ENCODE peak calls at places on chromosomes 5 and 9, in nine cellular contexts. I is Peyer's patch, R is breast epithelium, B is suprapubic skin, N is spleen, Q is ovary, D is H1, Z is right lobe of liver, T is endothelial cell of umbilical vein. G is an unnamed sample.

GRCh38 chr5:149603210-149603609 is 21.9 kb downstream of the ARHGEF37 start:
- DNase-seq in I (no peak), N (no peak), R (no peak), B (no peak), T (no peak), Z (no peak), D (no peak), Q (no peak), G (no peak)

GRCh38 chr9:93501406-93501805 is 48.0 kb upstream of the FAM120AOS start:
- DNase-seq in Q (no peak), Z (no peak), I (no peak), B (no peak), R (no peak), N (no peak), D (no peak), T (peak), G (no peak)

GRCh38 chr5:170720179-170720578 is 63.3 kb upstream of the GABRP start:
- DNase-seq in B (no peak), D (no peak), Q (no peak), I (no peak), N (no peak), T (no peak), R (no peak), Z (no peak), G (no peak)

GRCh38 chr9:130638278-130639118 is 25.9 kb upstream of the PRDM12 start:
- DNase-seq in B (no peak), D (no peak), Z (no peak), Q (no peak), I (no peak), N (peak), T (no peak), R (no peak), G (no peak)

GRCh38 chr9:72898784-72899733 is 53.8 kb downstream of the ALDH1A1 start:
- DNase-seq in B (no peak), D (no peak), R (no peak), T (no peak), Z (no peak), Q (no peak), I (no peak), N (no peak), G (no peak)

GRCh38 chr9:90142580-90142979 is 500.0 kb downstream of the DIRAS2 start:
- DNase-seq in R (no peak), I (peak), N (no peak), B (no peak), D (no peak), T (peak), Z (peak), Q (no peak), G (no peak)

GRCh38 chr9:136588663-136589464 is 43.0 kb upstream of the NOTCH1 start:
- DNase-seq in R (no peak), N (no peak), D (no peak), B (no peak), Q (no peak), Z (no peak), I (no peak), T (no peak), G (no peak)

GRCh38 chr5:73655521-73656160 is 29.6 kb downstream of the ARHGEF28 start:
- DNase-seq in B (no peak), R (no peak), Z (no peak), I (no peak), T (no peak), N (no peak), Q (no peak), D (no peak), G (no peak)

GRCh38 chr5:50441479-50441815 is 359 bp upstream of the EMB start:
- DNase-seq in N (no peak), D (no peak), T (no peak), I (no peak), Q (no peak), Z (no peak), B (no peak), R (no peak), G (no peak)

GRCh38 chr9:73714294-73714693 is 562.6 kb downstream of the ANXA1 start:
- DNase-seq in Z (no peak), B (no peak), N (no peak), R (no peak), T (no peak), I (no peak), Q (no peak), D (no peak), G (no peak)

GRCh38 chr9:91978739-91979414 is 28.8 kb upstream of the ROR2 start:
- DNase-seq in I (no peak), R (no peak), Z (no peak), B (no peak), Q (no peak), T (peak), D (no peak), N (no peak), G (no peak)

GRCh38 chr9:95458666-95459065 is 58.1 kb downstream of the PTCH1 start:
- DNase-seq in N (no peak), R (no peak), T (peak), I (no peak), B (no peak), D (no peak), Q (no peak), Z (no peak), G (no peak)

GRCh38 chr9:105993051-105993854 is 298.9 kb downstream of the TMEM38B start:
- DNase-seq in Q (no peak), D (no peak), N (no peak), Z (no peak), T (no peak), R (no peak), B (no peak), I (no peak), G (no peak)

GRCh38 chr9:127724012-127724411 is 8.1 kb downstream of the TTC16 start:
- DNase-seq in B (no peak), N (no peak), Z (no peak), T (no peak), R (no peak), D (no peak), I (no peak), Q (peak), G (no peak)

GRCh38 chr9:133127340-133127981 is 6.4 kb upstream of the RALGDS start:
- DNase-seq in T (no peak), I (no peak), B (no peak), N (no peak), R (peak), Z (peak), D (no peak), Q (no peak), G (no peak)

GRCh38 chr5:81971086-81971693 is 633 bp upstream of the ATG10 start:
- DNase-seq in I (no peak), B (no peak), D (no peak), T (no peak), R (no peak), N (no peak), Z (no peak), Q (no peak), G (no peak)

GRCh38 chr9:87818308-87818707 is 64.4 kb upstream of the SPATA31E1 start:
- DNase-seq in B (no peak), Z (no peak), N (no peak), T (no peak), Q (no peak), I (no peak), D (no peak), R (no peak), G (no peak)

GRCh38 chr9:133657120-133657661 is 21.0 kb downstream of the DBH start:
- DNase-seq in B (no peak), Q (no peak), N (no peak), Z (no peak), R (no peak), D (no peak), T (no peak), I (no peak), G (no peak)

GRCh38 chr5:124456244-124456643 is 290.2 kb downstream of the ZNF608 start:
- DNase-seq in D (no peak), Z (no peak), N (no peak), T (no peak), R (no peak), I (no peak), B (no peak), Q (no peak), G (no peak)

GRCh38 chr9:69322256-69322655 is 2.8 kb upstream of the ENTREP1 start:
- DNase-seq in B (no peak), N (no peak), D (no peak), Q (no peak), R (no peak), T (no peak), I (no peak), Z (no peak), G (no peak)

GRCh38 chr9:16136961-16137360 is 584.1 kb downstream of the CCDC171 start:
- DNase-seq in N (no peak), I (no peak), D (no peak), Q (no peak), T (no peak), R (no peak), B (no peak), Z (no peak), G (no peak)

GRCh38 chr5:80002677-80003076 is 11.6 kb upstream of the MTX3 start:
- DNase-seq in I (no peak), Q (no peak), B (no peak), D (no peak), Z (no peak), T (no peak), N (no peak), R (no peak), G (no peak)

GRCh38 chr5:154767537-154767936 is 12.4 kb downstream of the LARP1 start:
- DNase-seq in B (no peak), I (no peak), T (no peak), D (no peak), N (no peak), Z (no peak), Q (no peak), R (no peak), G (no peak)

GRCh38 chr5:154764967-154765366 is 9.8 kb downstream of the LARP1 start:
- DNase-seq in B (no peak), I (no peak), R (no peak), Q (no peak), D (no peak), Z (no peak), N (no peak), T (no peak), G (no peak)

GRCh38 chr5:154768207-154768606 is 13.0 kb downstream of the LARP1 start:
- DNase-seq in R (no peak), I (no peak), D (no peak), N (no peak), Z (no peak), Q (no peak), T (no peak), B (no peak), G (no peak)

GRCh38 chr5:154766558-154767281 is 11.5 kb downstream of the LARP1 start:
- DNase-seq in I (no peak), D (no peak), Z (no peak), B (no peak), R (no peak), N (no peak), T (no peak), Q (no peak), G (no peak)

DNA sequence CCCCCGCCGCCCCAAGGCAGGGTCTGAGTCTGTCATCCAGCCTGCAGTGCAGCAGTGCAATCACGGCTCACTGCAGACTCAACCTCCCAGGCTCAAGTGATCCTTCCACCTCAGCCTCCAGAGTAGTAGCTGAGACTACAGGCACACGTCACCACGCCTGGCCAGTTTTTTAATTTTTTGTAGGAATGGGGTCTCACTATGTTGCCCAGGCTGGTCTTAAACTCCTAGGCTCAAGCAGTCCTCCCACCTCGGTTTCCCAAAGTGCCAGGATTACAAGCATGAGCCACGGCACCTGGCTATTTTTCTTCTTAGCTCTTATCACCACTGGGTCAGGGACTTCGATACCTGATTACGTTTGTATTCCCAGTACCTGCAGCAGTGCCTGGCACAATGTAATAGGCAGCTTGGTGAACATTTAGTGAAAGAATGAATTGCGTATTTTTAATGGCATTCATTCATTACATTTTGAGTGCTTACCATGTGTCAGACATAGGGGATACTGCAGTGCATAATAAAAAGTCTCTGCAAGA is 10.3 kb downstream of the LARP1 start:
- DNase-seq in B (no peak), T (no peak), N (no peak), R (no peak), Q (no peak), Z (no peak), D (no peak), I (no peak), G (no peak)
- TF ChIP-seq POLR2A in B (no peak), T (no peak), N (no peak), R (no peak), Q (no peak), Z (no peak), D (no peak), I (no peak), G (no peak)

GRCh38 chr5:36298546-36298945 is 3.2 kb downstream of the RANBP3L start:
- DNase-seq in I (no peak), Q (no peak), R (no peak), D (no peak), N (no peak), B (no peak), Z (no peak), T (no peak), G (no peak)

GRCh38 chr5:36300927-36301540 is 668 bp downstream of the RANBP3L start:
- DNase-seq in T (no peak), D (no peak), I (no peak), B (no peak), Q (no peak), R (no peak), N (no peak), Z (peak), G (no peak)

GRCh38 chr5:36304095-36304494 is 2.4 kb upstream of the RANBP3L start:
- DNase-seq in Z (no peak), D (no peak), I (no peak), B (no peak), R (no peak), N (no peak), T (no peak), Q (no peak), G (no peak)

GRCh38 chr5:36300181-36300926 is 1.3 kb downstream of the RANBP3L start:
- DNase-seq in Z (no peak), T (no peak), N (no peak), Q (no peak), D (no peak), B (no peak), R (no peak), I (no peak), G (no peak)

GRCh38 chr5:36301858-36302603 is at the start of gene RANBP3L:
- DNase-seq in T (peak), R (no peak), D (no peak), N (no peak), B (no peak), Q (no peak), Z (no peak), I (no peak), G (no peak)
- TF ChIP-seq POLR2A in T (no peak), R (no peak), D (no peak), N (no peak), B (no peak), Q (no peak), Z (no peak), I (no peak), G (no peak)

GRCh38 chr5:39074009-39074886 is at the start of gene RICTOR:
- DNase-seq in D (peak), R (peak), Z (peak), N (peak), B (peak), Q (peak), I (peak), T (peak), G (no peak)
- TF ChIP-seq POLR2A in D (peak), R (no peak), Z (peak), N (no peak), B (peak), Q (peak), I (peak), T (peak), G (no peak)

GRCh38 chr9:18550286-18550685 is 76.3 kb downstream of the ADAMTSL1 start:
- DNase-seq in D (no peak), T (no peak), N (no peak), R (no peak), Z (no peak), I (no peak), B (no peak), Q (no peak), G (no peak)
- TF ChIP-seq POLR2A in D (no peak), T (no peak), N (no peak), R (no peak), Z (no peak), I (no peak), B (no peak), Q (no peak), G (no peak)

GRCh38 chr5:172699423-172699822 is 58.4 kb downstream of the NEURL1B start:
- DNase-seq in T (no peak), Q (no peak), I (no peak), N (peak), B (no peak), R (no peak), D (no peak), Z (no peak), G (no peak)

GRCh38 chr5:172695431-172696054 is 54.5 kb downstream of the NEURL1B start:
- DNase-seq in I (no peak), B (no peak), T (no peak), N (peak), D (no peak), Q (peak), Z (no peak), R (no peak), G (no peak)

GRCh38 chr5:172696171-172696849 is 55.2 kb downstream of the NEURL1B start:
- DNase-seq in Q (peak), D (no peak), N (peak), R (no peak), Z (no peak), I (no peak), B (no peak), T (no peak), G (no peak)

GRCh38 chr5:172699999-172700685 is 59.1 kb downstream of the NEURL1B start:
- DNase-seq in R (no peak), Q (peak), Z (no peak), D (no peak), B (no peak), N (peak), I (no peak), T (no peak), G (no peak)

DNA sequence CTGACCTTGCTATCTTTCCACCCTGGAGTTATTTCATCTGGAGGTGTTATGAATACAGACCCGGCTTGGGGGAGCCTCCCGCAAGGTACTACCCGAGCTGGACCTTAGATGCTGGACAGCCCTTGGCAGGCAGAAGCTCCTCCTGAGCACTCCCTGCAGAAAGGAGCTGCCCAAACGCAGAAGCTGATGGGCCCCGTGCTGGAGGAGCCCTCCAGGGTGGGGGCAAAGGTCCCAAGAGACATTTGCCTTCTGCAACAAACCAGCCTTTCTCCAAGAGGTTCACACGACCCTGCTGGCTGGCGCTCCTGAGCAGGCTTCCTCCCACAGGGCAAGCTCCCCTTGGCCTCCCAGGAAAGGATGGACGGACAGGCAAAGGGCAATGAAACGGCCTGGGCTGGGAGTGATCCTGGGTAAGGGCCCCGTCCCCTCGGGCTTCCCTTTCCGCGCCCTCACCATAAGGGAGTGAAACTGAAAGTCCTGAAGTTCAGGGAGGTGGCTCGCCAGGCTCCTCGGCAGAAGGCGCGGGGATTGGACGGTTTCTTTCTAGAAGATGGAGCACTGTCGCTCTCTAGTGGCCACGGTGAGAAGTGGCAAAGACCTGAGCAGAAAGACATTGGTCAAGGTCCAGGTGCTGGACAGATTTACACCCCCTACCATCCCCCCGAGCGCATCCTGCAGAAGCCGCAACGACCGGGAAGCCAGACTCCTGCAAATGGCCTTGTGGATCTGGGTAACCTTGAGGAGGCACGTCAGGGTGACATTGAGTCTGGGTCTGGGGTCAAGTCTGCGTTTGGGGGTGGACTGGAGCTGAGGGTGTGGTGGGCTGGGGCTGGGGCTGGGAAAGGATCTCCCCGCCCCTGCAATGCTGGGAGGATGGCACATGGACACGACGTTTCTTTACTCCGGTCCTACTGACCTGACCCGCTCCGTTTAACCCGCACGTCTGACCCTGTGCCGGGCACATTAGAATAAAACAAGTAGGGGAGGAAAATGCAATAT is 56.4 kb downstream of the NEURL1B start:
- DNase-seq in B (peak), I (peak), D (no peak), R (peak), T (peak), Q (peak), N (peak), Z (peak), G (no peak)
- TF ChIP-seq POLR2A in B (no peak), I (peak), D (no peak), R (no peak), T (no peak), Q (peak), N (no peak), Z (no peak), G (no peak)

GRCh38 chr5:431001-431710 is 11.8 kb upstream of the EXOC3 start:
- DNase-seq in T (peak), Z (no peak), N (peak), I (peak), D (peak), Q (no peak), B (no peak), R (no peak), G (no peak)
- TF ChIP-seq POLR2A in T (no peak), Z (no peak), N (no peak), I (no peak), D (no peak), Q (no peak), B (no peak), R (no peak), G (no peak)

DNA sequence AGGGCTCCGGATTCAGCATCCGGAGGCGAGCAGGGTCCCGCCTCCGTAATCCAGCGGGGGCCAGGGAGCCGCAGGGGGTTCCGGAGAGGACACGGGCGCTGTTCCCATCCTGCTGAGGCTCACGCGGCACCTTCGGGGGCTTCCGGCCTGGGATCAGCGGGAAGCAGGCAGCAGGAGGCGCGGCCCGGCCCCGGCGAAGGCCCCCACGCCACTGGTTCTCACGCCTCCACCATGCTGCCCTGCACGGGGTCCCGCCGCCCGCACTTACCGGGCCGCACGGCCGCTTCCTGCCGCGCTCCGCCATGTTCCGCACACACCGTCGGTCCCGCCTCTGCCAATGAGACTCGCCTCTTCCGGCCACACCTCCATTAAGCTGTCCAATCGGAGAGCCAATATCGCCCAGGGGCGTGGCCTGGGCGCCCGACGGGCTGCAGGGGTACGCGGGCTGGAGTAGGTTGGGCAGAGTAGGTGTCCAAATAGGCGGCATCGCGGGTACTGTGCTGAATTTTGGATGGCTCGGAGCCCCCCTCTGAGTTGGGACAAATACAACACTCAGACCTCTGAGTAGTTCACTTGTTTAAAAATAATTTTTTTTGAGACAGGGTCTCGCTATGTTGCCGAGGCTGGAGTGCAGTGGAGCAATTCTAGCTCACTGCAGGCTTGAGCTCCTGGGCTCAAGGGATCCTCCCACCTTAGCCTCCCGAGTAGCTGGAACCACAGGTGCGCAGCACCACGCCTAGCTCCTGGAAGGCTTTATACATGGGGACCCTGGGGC is at the start of gene SPOUT1:
- DNase-seq in R (peak), T (peak), D (peak), N (peak), B (peak), I (peak), Z (peak), Q (peak), G (peak)
- TF ChIP-seq POLR2A in R (no peak), T (peak), D (peak), N (no peak), B (peak), I (peak), Z (peak), Q (peak), G (peak)

GRCh38 chr9:35731415-35732184 is 395 bp downstream of the TLN1 start:
- DNase-seq in D (no peak), R (no peak), T (no peak), Q (no peak), I (peak), N (no peak), B (no peak), Z (no peak), G (no peak)
- TF ChIP-seq POLR2A in D (no peak), R (no peak), T (no peak), Q (no peak), I (no peak), N (no peak), B (peak), Z (no peak), G (no peak)